ENCODE peak calls at places on chromosomes 2 and 18, in seven cellular contexts. U is tibial artery, T is A549, C is Peyer's patch, I is BJ, L is ascending aorta, V is neural progenitor cell. F is an unnamed sample.

GRCh38 chr2:113965644-113966043 is 75.8 kb downstream of the ACTR3 start:
- DNase-seq in C (no peak), I (no peak), U (no peak), T (peak), V (peak), L (no peak), F (peak)

GRCh38 chr2:44295636-44296359 is 20.5 kb downstream of the SLC3A1 start:
- DNase-seq in V (peak), I (no peak), T (peak), U (no peak), C (no peak), L (no peak), F (no peak)

GRCh38 chr18:76547306-76547705 is 52.3 kb upstream of the ZNF516 start:
- DNase-seq in I (no peak), T (no peak), C (no peak), U (no peak), V (no peak), L (no peak), F (no peak)

GRCh38 chr18:75915941-75916640 is 488.6 kb upstream of the SMIM21 start:
- DNase-seq in I (no peak), U (no peak), C (no peak), T (no peak), L (no peak), V (peak), F (peak)

GRCh38 chr18:78640596-78640995 is 339.0 kb upstream of the SALL3 start:
- DNase-seq in T (no peak), I (no peak), L (peak), C (no peak), U (no peak), V (no peak), F (no peak)

GRCh38 chr18:22253676-22254075 is 84.3 kb downstream of the GATA6 start:
- DNase-seq in L (no peak), V (no peak), U (no peak), C (no peak), T (no peak), I (no peak), F (peak)

GRCh38 chr18:60452424-60452823 is 79.8 kb upstream of the MC4R start:
- DNase-seq in U (no peak), T (no peak), L (no peak), C (no peak), I (peak), V (no peak), F (no peak)

GRCh38 chr2:171244466-171244969 is 83.8 kb upstream of the TLK1 start:
- DNase-seq in V (no peak), T (peak), L (no peak), I (peak), C (no peak), U (no peak), F (no peak)

GRCh38 chr2:240320561-240321091 is 114.8 kb upstream of the GPC1 start:
- DNase-seq in U (no peak), C (no peak), T (no peak), I (no peak), V (no peak), L (no peak), F (no peak)

GRCh38 chr18:55097406-55098170 is 138.3 kb upstream of the CCDC68 start:
- DNase-seq in U (no peak), I (no peak), T (peak), C (no peak), V (no peak), L (no peak), F (no peak)

GRCh38 chr2:220000080-220000479 is 372.6 kb downstream of the SLC4A3 start:
- DNase-seq in I (no peak), L (no peak), V (no peak), T (no peak), C (no peak), U (no peak), F (peak)

GRCh38 chr2:219996366-219996765 is 368.9 kb downstream of the SLC4A3 start:
- DNase-seq in U (no peak), T (no peak), I (no peak), L (no peak), C (no peak), V (no peak), F (no peak)

GRCh38 chr2:219998714-219999227 is 371.3 kb downstream of the SLC4A3 start:
- DNase-seq in L (no peak), U (no peak), T (no peak), C (no peak), V (no peak), I (no peak), F (no peak)

GRCh38 chr2:219997341-219997851 is 370.0 kb downstream of the SLC4A3 start:
- DNase-seq in L (peak), V (peak), I (no peak), T (peak), U (no peak), C (no peak), F (peak)

GRCh38 chr2:219998099-219998498 is 370.7 kb downstream of the SLC4A3 start:
- DNase-seq in L (no peak), T (peak), C (no peak), I (no peak), V (no peak), U (no peak), F (no peak)
- TF ChIP-seq CTCF in L (no peak), T (no peak), C (no peak), I (peak), V (peak), U (no peak), F (peak)

DNA sequence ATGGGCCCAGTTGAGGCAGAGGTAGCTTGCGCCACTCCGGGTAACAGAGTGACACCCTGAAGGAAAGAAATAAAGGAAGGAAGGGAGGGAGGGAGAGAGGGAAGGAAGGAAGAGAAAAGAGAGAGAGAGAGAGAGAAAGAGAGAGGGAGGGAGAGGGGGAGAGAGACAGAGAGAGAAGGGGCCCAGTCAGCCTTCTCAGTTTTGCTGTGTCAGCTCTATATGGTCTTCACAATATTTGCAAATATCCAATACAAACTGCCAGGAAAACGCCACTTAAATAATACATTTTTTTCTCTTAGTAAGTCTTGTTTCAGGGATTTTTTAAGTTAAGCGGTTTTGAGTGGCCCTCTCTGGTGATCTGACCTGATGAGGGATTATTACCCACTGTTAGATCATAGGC is 5.6 kb upstream of the CHMP1B start:
- DNase-seq in T (no peak), V (no peak), C (no peak), U (no peak), I (no peak), L (no peak), F (no peak)
- TF ChIP-seq CTCF in T (no peak), V (no peak), C (no peak), U (no peak), I (no peak), L (no peak), F (no peak)

GRCh38 chr18:13984080-13984479 is 68.7 kb upstream of the MC2R start:
- DNase-seq in V (no peak), L (no peak), U (no peak), T (no peak), C (no peak), I (no peak), F (no peak)

GRCh38 chr18:13987956-13988355 is 72.6 kb upstream of the MC2R start:
- DNase-seq in V (no peak), L (no peak), I (no peak), U (no peak), C (no peak), T (no peak), F (no peak)

GRCh38 chr18:13983506-13983905 is 68.2 kb upstream of the MC2R start:
- DNase-seq in I (no peak), L (no peak), U (no peak), T (no peak), V (no peak), C (no peak), F (no peak)

GRCh38 chr18:13982136-13982535 is 66.8 kb upstream of the MC2R start:
- DNase-seq in C (no peak), T (no peak), I (no peak), U (no peak), V (peak), L (no peak), F (peak)
- TF ChIP-seq CTCF in C (no peak), T (no peak), I (no peak), U (no peak), V (peak), L (no peak), F (no peak)

DNA sequence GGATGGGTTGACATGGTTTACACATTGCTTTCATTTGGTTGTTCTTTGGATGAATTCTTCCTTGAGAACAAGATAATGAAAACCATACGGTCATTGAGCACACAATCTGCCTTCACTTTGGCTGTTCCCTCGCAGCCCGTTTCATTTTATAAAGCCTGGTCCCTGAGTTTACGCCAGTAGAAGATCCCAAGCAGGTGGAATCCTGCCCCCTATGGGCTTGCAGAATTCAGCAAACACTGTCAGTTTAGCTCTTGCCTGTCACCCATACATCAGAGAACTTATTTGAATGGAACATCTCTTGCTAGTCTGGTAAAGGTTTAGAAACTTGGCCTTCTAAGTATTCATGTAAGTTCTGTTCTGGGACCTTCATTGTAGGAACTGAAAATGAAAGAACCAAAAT is 666.4 kb upstream of the ZEB2 start:
- DNase-seq in T (peak), V (peak), C (no peak), L (no peak), I (peak), U (no peak), F (no peak)
- TF ChIP-seq CTCF in T (no peak), V (peak), C (no peak), L (no peak), I (peak), U (no peak), F (no peak)